ENCODE peak calls at places on chromosomes 4 and X, in nine cellular contexts. S, R, K, N, W, T, V, G and O are unnamed samples.

GRCh38 chr4:57501715-57502114 is 391.5 kb upstream of the IGFBP7 start:
- DNase-seq in T (peak; percentile 20), R (no peak), K (no peak), G (no peak), V (no peak), W (no peak), N (peak; percentile 11), S (no peak), O (no peak)

GRCh38 chr4:16642897-16643296 is 255.5 kb downstream of the LDB2 start:
- DNase-seq in T (peak; percentile 36), W (no peak), S (no peak), G (no peak), K (no peak), R (no peak), V (no peak), N (no peak), O (no peak)

GRCh38 chrX:69153060-69153730 is 12.1 kb downstream of the PJA1 start:
- DNase-seq in K (no peak), S (no peak), V (no peak), G (no peak), R (no peak), N (peak; percentile 57), T (peak; percentile 37), W (no peak), O (peak; percentile 63)

GRCh38 chrX:71118032-71118984 is at the start of gene MED12:
- DNase-seq in G (peak; percentile 79), N (peak; percentile 78), K (peak; percentile 73), V (peak; percentile 88), W (peak; percentile 85), R (peak; percentile 52), T (peak; percentile 75), S (peak; percentile 78), O (peak; percentile 92)

GRCh38 chrX:21926527-21927278 is 13.8 kb upstream of the SMS start:
- DNase-seq in S (no peak), N (peak; percentile 96), V (no peak), T (peak; percentile 97), R (no peak), W (no peak), K (no peak), G (no peak), O (no peak)

GRCh38 chr4:138609943-138610350 is 367.8 kb upstream of the SLC7A11 start:
- DNase-seq in K (no peak), W (no peak), T (peak; percentile 97), R (no peak), S (no peak), G (no peak), N (peak; percentile 60), V (no peak), O (no peak)

GRCh38 chr4:89301902-89302301 is 5.7 kb downstream of the GPRIN3 start:
- DNase-seq in R (no peak), T (no peak), G (no peak), S (no peak), V (no peak), N (no peak), W (no peak), K (no peak), O (no peak)

GRCh38 chr4:189083769-189084168 is 856.9 kb upstream of the FRG1 start:
- DNase-seq in R (no peak), K (no peak), G (no peak), S (no peak), N (no peak), T (no peak), V (no peak), W (no peak), O (no peak)

GRCh38 chrX:87517571-87518141 is at the start of gene KLHL4:
- DNase-seq in S (peak; percentile 56), K (no peak), T (peak; percentile 92), N (no peak), V (no peak), R (no peak), W (no peak), G (no peak), O (no peak)

GRCh38 chr4:21304061-21304541 is 603.8 kb downstream of the PACRGL start:
- DNase-seq in V (peak; percentile 33), W (no peak), R (no peak), S (no peak), T (no peak), N (no peak), G (no peak), K (no peak), O (no peak)

GRCh38 chr4:100935090-100935489 is 412.2 kb downstream of the PPP3CA start:
- DNase-seq in S (no peak), N (no peak), T (peak; percentile 6), G (no peak), K (no peak), R (no peak), W (no peak), V (no peak), O (no peak)

GRCh38 chrX:23884427-23885024 is 23.2 kb downstream of the APOO start:
- DNase-seq in S (no peak), T (no peak), N (peak; percentile 22), W (no peak), V (no peak), G (no peak), R (no peak), K (no peak), O (no peak)

GRCh38 chrX:84748965-84749656 is 246.9 kb upstream of the HDX start:
- DNase-seq in V (no peak), R (no peak), S (no peak), W (no peak), T (no peak), K (no peak), N (no peak), G (no peak), O (no peak)

GRCh38 chrX:43707812-43708548 is 51.9 kb downstream of the MAOA start:
- DNase-seq in V (no peak), S (peak; percentile 73), K (no peak), R (no peak), T (peak; percentile 15), N (no peak), W (peak; percentile 32), G (no peak), O (no peak)

GRCh38 chr4:174826660-174827059 is 2.4 kb downstream of the GLRA3 start:
- DNase-seq in G (no peak), N (no peak), R (no peak), W (no peak), T (no peak), K (no peak), S (no peak), V (no peak), O (no peak)

GRCh38 chr4:164011791-164012190 is 517.3 kb downstream of the TMA16 start:
- DNase-seq in K (no peak), G (no peak), V (no peak), S (no peak), W (no peak), R (no peak), T (no peak), N (no peak), O (no peak)
- TF ChIP-seq CTCF in K (no peak), G (no peak), V (no peak), S (no peak), W (no peak), R (no peak), T (no peak), N (no peak), O (no peak)

GRCh38 chr4:37934096-37934495 is 26.1 kb upstream of the PTTG2 start:
- DNase-seq in V (no peak), G (no peak), W (peak; percentile 61), N (no peak), K (no peak), T (no peak), R (no peak), S (no peak), O (no peak)

GRCh38 chr4:37934609-37935008 is 25.6 kb upstream of the PTTG2 start:
- DNase-seq in R (no peak), S (no peak), W (no peak), T (no peak), N (no peak), K (no peak), V (no peak), G (no peak), O (no peak)

GRCh38 chr4:37938208-37938607 is 22.0 kb upstream of the PTTG2 start:
- DNase-seq in T (no peak), W (no peak), R (no peak), S (no peak), G (no peak), N (no peak), V (no peak), K (no peak), O (no peak)

GRCh38 chr4:37935026-37935425 is 25.2 kb upstream of the PTTG2 start:
- DNase-seq in V (no peak), T (no peak), W (no peak), G (no peak), K (no peak), R (no peak), N (no peak), S (no peak), O (no peak)

DNA sequence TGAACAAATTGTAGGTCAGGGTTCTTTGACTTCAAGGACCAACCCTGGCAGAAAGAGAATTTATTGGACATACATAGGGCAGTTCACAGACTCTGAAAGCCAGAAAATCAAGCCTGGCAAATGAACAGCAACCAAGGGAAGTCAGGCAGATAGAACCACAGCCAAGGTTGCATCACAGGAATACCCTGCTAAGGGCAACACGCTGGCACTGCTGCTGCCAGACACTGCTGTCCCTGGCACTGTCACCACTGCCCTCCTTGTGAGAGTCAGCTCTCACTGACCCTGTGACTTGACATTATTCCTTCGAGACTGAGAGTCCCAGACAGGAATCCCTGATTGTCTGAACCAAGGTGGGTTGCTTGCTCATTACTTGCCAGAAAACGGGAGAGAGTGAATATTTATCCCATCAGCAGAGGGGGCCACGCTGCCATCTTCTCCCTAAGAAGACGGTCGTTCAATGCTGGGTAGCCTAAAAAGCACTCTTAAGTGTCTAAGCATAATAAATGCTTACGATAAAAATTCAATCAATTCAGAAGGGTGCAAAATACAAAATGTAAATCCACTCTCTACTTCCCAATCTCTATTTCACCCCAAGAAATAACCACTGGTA is 23.2 kb upstream of the PTTG2 start:
- DNase-seq in S (no peak), V (no peak), N (no peak), T (no peak), W (peak; percentile 56), K (no peak), G (no peak), R (no peak), O (no peak)
- TF ChIP-seq CTCF in S (no peak), V (no peak), N (no peak), T (no peak), W (no peak), K (no peak), G (no peak), R (no peak), O (no peak)

DNA sequence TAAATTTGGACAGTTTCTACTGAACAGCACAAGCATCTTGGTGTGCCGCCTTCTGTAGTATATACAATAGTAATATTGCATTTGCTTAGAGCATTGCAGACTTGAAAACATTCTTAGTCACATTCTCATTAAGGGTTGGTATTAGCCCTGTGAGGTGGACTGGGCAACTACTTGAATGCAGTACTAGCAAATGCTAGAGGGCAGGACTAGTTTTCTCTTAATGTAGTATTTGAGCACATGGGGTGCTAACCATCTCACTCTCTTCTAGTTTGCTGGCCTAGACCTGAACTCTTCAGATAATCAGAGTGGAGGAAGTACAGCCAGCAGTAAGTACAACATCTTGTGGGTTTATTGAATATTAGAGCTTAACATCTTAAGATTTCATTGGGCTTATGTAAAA is 3.2 kb downstream of the DDX3X start:
- DNase-seq in W (no peak), T (no peak), K (no peak), R (no peak), V (no peak), S (no peak), G (no peak), N (no peak), O (no peak)
- TF ChIP-seq CTCF in W (no peak), T (no peak), K (no peak), R (no peak), V (no peak), S (no peak), G (no peak), N (no peak), O (no peak)

GRCh38 chr4:62162606-62163005 is 962.5 kb downstream of the ADGRL3 start:
- DNase-seq in N (no peak), W (no peak), G (no peak), T (no peak), R (no peak), K (no peak), S (no peak), V (no peak), O (no peak)
- TF ChIP-seq CTCF in N (no peak), W (no peak), G (no peak), T (no peak), R (no peak), K (no peak), S (no peak), V (no peak), O (no peak)